ENCODE peak calls at places on chromosomes 4 and X, in seven cellular contexts. S, F, E, V, Y, H and R are unnamed samples.

GRCh38 chrX:139120760-139121159 is 409.2 kb upstream of the FGF13 start:
- DNase-seq in F (no peak), Y (no peak), V (peak; percentile 16), S (no peak), H (no peak), E (no peak), R (no peak)

GRCh38 chrX:44400588-44400987 is 57.1 kb upstream of the EFHC2 start:
- DNase-seq in S (peak; percentile 23), Y (peak; percentile 4), F (no peak), V (peak; percentile 78), H (no peak), E (no peak), R (no peak)

GRCh38 chr4:66564901-66565648 is 894.8 kb upstream of the EPHA5 start:
- DNase-seq in E (no peak), F (no peak), V (peak; percentile 47), Y (no peak), H (no peak), S (no peak), R (no peak)

GRCh38 chrX:9530848-9531274 is 66.0 kb downstream of the TBL1X start:
- DNase-seq in H (peak; percentile 23), Y (peak; percentile 27), E (peak; percentile 75), V (peak; percentile 73), S (peak; percentile 27), F (peak; percentile 54), R (peak; percentile 86)

GRCh38 chr4:114561590-114561989 is 37.0 kb upstream of the UGT8 start:
- DNase-seq in Y (no peak), F (no peak), S (no peak), V (no peak), H (no peak), E (no peak), R (no peak)

GRCh38 chrX:125436855-125437254 is 117.2 kb downstream of the TEX13C start:
- DNase-seq in H (no peak), S (no peak), F (no peak), Y (no peak), E (no peak), V (peak; percentile 0), R (no peak)

GRCh38 chrX:13473666-13474516 is 95.5 kb upstream of the EGFL6 start:
- DNase-seq in E (no peak), H (no peak), V (no peak), Y (no peak), S (no peak), F (no peak), R (no peak)

GRCh38 chr4:37383579-37384229 is 139.2 kb downstream of the NWD2 start:
- DNase-seq in S (no peak), H (no peak), Y (no peak), V (no peak), F (peak; percentile 14), E (no peak), R (no peak)

GRCh38 chr4:94650690-94651089 is 107.1 kb upstream of the BMPR1B start:
- DNase-seq in F (no peak), E (no peak), Y (no peak), S (no peak), H (no peak), V (no peak), R (no peak)